ENCODE peak calls at places on chromosomes 7 and 10, in four cellular contexts. One of them, this sample, is unnamed.

GRCh38 chr7:44398506-44398905 is 73.1 kb upstream of the CAMK2B start:
- DNase-seq in skeletal muscle cell: no peak
- DNase-seq in ovary: no peak
- DNase-seq in mesendoderm: no peak
- DNase-seq in this sample: peak; percentile 82

GRCh38 chr10:69051303-69051702 is 36.6 kb upstream of the SRGN start:
- DNase-seq in mesendoderm: no peak
- DNase-seq in ovary: no peak
- DNase-seq in skeletal muscle cell: peak; percentile 57
- DNase-seq in this sample: peak; percentile 44

GRCh38 chr7:66227808-66228207 is 22.7 kb downstream of the TPST1 start:
- DNase-seq in skeletal muscle cell: no peak
- DNase-seq in mesendoderm: no peak
- DNase-seq in ovary: no peak
- DNase-seq in this sample: no peak

GRCh38 chr7:66903360-66904062 is 17.5 kb upstream of the TMEM248 start:
- DNase-seq in ovary: no peak
- DNase-seq in mesendoderm: no peak
- DNase-seq in skeletal muscle cell: no peak
- DNase-seq in this sample: no peak

GRCh38 chr7:145378197-145378596 is 542.3 kb upstream of the TPK1 start:
- DNase-seq in mesendoderm: no peak
- DNase-seq in ovary: no peak
- DNase-seq in skeletal muscle cell: no peak
- DNase-seq in this sample: no peak

GRCh38 chr10:50416181-50416824 is 165.0 kb upstream of the ASAH2 start:
- DNase-seq in skeletal muscle cell: no peak
- DNase-seq in mesendoderm: no peak
- DNase-seq in ovary: no peak
- DNase-seq in this sample: no peak

GRCh38 chr10:46226900-46227558 is 59.8 kb upstream of the ANTXRL start:
- DNase-seq in ovary: no peak
- DNase-seq in skeletal muscle cell: no peak
- DNase-seq in mesendoderm: no peak
- DNase-seq in this sample: peak; percentile 74

GRCh38 chr10:121078036-121078435 is 226.9 kb downstream of the WDR11 start:
- DNase-seq in mesendoderm: no peak
- DNase-seq in ovary: no peak
- DNase-seq in skeletal muscle cell: no peak
- DNase-seq in this sample: no peak

GRCh38 chr10:29621161-29621560 is 13.6 kb downstream of the SVIL start:
- DNase-seq in ovary: no peak
- DNase-seq in skeletal muscle cell: peak; percentile 85
- DNase-seq in mesendoderm: peak; percentile 90
- DNase-seq in this sample: no peak

GRCh38 chr10:50360486-50360885 is 109.2 kb upstream of the ASAH2 start:
- DNase-seq in ovary: no peak
- DNase-seq in mesendoderm: no peak
- DNase-seq in skeletal muscle cell: peak; percentile 27
- DNase-seq in this sample: no peak

GRCh38 chr7:7798510-7798909 is 80.1 kb upstream of the RPA3 start:
- DNase-seq in ovary: no peak
- DNase-seq in mesendoderm: peak; percentile 25
- DNase-seq in skeletal muscle cell: no peak
- DNase-seq in this sample: no peak

GRCh38 chr7:31076051-31076450 is 23.9 kb downstream of the ADCYAP1R1 start:
- DNase-seq in skeletal muscle cell: no peak
- DNase-seq in mesendoderm: no peak
- DNase-seq in ovary: no peak
- DNase-seq in this sample: no peak

GRCh38 chr10:15324611-15325010 is 46.5 kb downstream of the FAM171A1 start:
- DNase-seq in ovary: no peak
- DNase-seq in mesendoderm: no peak
- DNase-seq in skeletal muscle cell: no peak
- DNase-seq in this sample: no peak

GRCh38 chr7:28516390-28517145 is 104.2 kb downstream of the CREB5 start:
- DNase-seq in mesendoderm: peak; percentile 89
- DNase-seq in skeletal muscle cell: no peak
- DNase-seq in ovary: no peak
- DNase-seq in this sample: no peak

DNA sequence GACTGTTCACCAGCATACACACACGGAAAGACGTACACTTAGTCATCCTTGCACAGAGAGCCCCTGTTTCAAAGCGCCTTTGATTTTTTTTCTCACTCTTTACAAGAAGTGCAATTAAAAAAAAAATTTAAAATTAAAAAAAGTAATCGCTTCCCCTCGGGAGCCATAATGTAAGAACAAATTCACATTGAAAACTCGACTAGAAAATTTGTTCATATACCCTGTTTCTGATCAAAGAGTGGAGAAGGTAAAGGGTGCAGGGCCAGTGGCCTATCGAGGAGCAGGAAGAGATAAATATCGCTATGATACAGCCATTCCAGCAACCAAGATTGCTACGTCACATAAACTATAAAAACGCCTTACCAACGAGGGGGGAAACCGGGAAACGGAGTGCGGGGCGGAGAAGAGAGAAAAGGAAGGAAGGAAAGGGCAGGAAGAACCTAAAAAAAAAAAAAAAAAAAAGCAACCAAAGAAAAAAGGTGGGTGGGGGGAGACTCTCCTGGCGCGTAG is 5.0 kb upstream of the HOXA2 start:
- DNase-seq in ovary: no peak
- DNase-seq in skeletal muscle cell: no peak
- DNase-seq in mesendoderm: no peak
- DNase-seq in this sample: no peak
- H3K4me3 ChIP-seq in ovary: peak overlapping the region; percentile 12
- H3K4me3 ChIP-seq in skeletal muscle cell: no peak overlapping the region
- H3K4me3 ChIP-seq in mesendoderm: no peak overlapping the region
- H3K4me3 ChIP-seq in this sample: no peak overlapping the region

GRCh38 chr10:93067443-93068365 is 6.0 kb upstream of the CYP26A1 start:
- DNase-seq in mesendoderm: no peak
- DNase-seq in skeletal muscle cell: no peak
- DNase-seq in ovary: no peak
- DNase-seq in this sample: no peak

GRCh38 chr10:93070378-93071176 is 3.1 kb upstream of the CYP26A1 start:
- DNase-seq in mesendoderm: no peak
- DNase-seq in ovary: no peak
- DNase-seq in skeletal muscle cell: no peak
- DNase-seq in this sample: peak; percentile 54

GRCh38 chr10:93071177-93071472 is 2.6 kb upstream of the CYP26A1 start:
- DNase-seq in mesendoderm: no peak
- DNase-seq in ovary: no peak
- DNase-seq in skeletal muscle cell: no peak
- DNase-seq in this sample: no peak

GRCh38 chr10:93068411-93069244 is 5.1 kb upstream of the CYP26A1 start:
- DNase-seq in ovary: no peak
- DNase-seq in mesendoderm: no peak
- DNase-seq in skeletal muscle cell: no peak
- DNase-seq in this sample: no peak

DNA sequence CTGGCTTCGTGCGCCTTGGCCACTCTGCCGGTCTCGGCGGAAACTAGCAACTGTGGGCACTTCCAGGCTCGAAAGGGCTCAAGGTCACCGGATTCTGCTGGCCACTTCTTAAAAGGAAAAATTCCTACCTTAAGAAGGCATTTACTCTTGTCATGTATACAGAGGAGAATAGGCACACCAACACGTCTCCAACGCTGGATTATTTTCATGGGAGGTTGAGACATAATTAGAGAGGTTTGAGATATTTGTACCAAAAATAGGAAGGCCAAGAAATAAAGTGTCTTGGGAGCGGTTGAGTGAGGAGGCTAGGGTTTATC is 4.5 kb upstream of the CYP26A1 start:
- DNase-seq in ovary: no peak
- DNase-seq in mesendoderm: no peak
- DNase-seq in skeletal muscle cell: no peak
- DNase-seq in this sample: no peak
- H3K4me3 ChIP-seq in ovary: no peak overlapping the region
- H3K4me3 ChIP-seq in mesendoderm: no peak overlapping the region
- H3K4me3 ChIP-seq in skeletal muscle cell: no peak overlapping the region
- H3K4me3 ChIP-seq in this sample: no peak overlapping the region

DNA sequence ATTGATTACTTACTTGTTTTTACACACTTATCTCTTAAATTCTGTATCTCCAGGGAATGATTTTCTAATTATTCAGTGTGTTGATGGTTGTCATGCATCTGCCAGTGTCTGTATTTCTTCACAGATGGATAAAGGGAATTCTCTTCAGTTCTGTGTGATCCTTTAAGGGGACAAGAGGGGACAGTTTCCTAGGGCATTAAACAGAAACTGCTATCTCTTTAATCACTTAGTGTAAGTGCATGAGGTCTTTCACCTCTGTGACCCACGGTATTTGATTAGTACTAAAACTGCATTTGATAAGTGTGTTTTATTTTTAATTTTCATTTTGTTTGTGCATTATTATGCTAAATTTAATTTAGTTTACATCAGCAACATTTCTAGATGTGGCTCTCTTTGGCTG is 26.6 kb upstream of the SEMA3D start:
- DNase-seq in mesendoderm: no peak
- DNase-seq in ovary: no peak
- DNase-seq in skeletal muscle cell: no peak
- DNase-seq in this sample: no peak
- H3K4me3 ChIP-seq in mesendoderm: no peak overlapping the region
- H3K4me3 ChIP-seq in ovary: no peak overlapping the region
- H3K4me3 ChIP-seq in skeletal muscle cell: no peak overlapping the region
- H3K4me3 ChIP-seq in this sample: no peak overlapping the region

GRCh38 chr7:46932656-46933424 is 649.1 kb downstream of the TNS3 start:
- DNase-seq in mesendoderm: peak; percentile 68
- DNase-seq in skeletal muscle cell: peak; percentile 94
- DNase-seq in ovary: no peak
- DNase-seq in this sample: no peak
- H3K4me3 ChIP-seq in mesendoderm: no peak overlapping the region
- H3K4me3 ChIP-seq in skeletal muscle cell: no peak overlapping the region
- H3K4me3 ChIP-seq in ovary: no peak overlapping the region
- H3K4me3 ChIP-seq in this sample: no peak overlapping the region

GRCh38 chr7:156618791-156619367 is 21.7 kb upstream of the RNF32 start:
- DNase-seq in mesendoderm: no peak
- DNase-seq in ovary: no peak
- DNase-seq in skeletal muscle cell: no peak
- DNase-seq in this sample: no peak

GRCh38 chr7:156614434-156615264 is 25.9 kb upstream of the RNF32 start:
- DNase-seq in skeletal muscle cell: no peak
- DNase-seq in ovary: no peak
- DNase-seq in mesendoderm: no peak
- DNase-seq in this sample: no peak

GRCh38 chr7:156618078-156618790 is 22.3 kb upstream of the RNF32 start:
- DNase-seq in skeletal muscle cell: no peak
- DNase-seq in ovary: no peak
- DNase-seq in mesendoderm: no peak
- DNase-seq in this sample: no peak

GRCh38 chr7:156617215-156617614 is 23.4 kb upstream of the RNF32 start:
- DNase-seq in skeletal muscle cell: no peak
- DNase-seq in ovary: no peak
- DNase-seq in mesendoderm: no peak
- DNase-seq in this sample: no peak

DNA sequence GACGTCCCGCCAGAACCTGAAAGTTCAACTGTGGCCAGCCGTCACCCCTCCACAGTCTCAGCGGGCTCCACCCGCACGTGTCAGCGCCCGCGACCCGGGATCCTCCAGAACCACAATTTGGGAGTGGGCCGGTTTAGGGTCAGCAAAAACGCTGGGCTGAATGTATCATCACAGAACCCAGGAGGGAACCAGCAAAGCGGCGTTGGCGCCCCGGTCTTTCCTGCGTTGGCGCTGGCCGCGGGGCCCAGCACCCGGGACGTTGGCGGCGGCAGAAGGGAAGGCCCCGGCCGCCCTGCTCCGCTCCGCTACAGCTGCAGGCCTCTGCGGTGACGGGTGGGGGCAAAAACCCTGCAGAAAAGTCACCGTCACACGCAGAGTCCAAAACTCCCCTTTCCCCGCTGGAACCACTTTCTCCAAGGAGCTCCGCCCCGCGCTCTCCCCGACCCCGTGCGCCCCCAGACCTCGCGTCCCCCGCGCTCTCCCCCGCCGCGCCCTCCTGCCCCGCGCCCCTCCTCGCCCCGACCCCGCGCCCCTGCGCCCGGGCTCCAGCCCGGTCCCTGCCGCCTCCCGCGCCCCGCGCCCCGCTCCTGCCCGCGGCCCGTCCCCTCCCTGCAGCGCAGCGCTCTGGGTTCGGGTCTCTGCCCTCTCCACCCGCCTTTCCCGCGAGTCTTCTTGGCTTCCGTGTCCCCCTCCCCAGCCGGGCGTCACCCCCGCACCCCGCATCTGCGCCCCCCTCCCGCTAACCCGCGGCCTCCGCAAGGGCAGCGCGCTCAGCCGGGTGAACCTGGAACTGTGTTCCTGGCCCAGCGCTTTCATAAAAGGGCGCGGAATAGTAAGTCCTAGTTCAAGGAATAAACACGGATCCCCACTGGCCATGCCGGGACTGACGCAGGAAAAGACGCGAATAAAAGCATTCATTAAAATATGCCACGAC is 24.0 kb upstream of the RNF32 start:
- DNase-seq in mesendoderm: peak; percentile 35
- DNase-seq in ovary: no peak
- DNase-seq in skeletal muscle cell: no peak
- DNase-seq in this sample: no peak
- H3K4me3 ChIP-seq in mesendoderm: peak overlapping the region; percentile 30
- H3K4me3 ChIP-seq in ovary: peak overlapping the region; percentile 9
- H3K4me3 ChIP-seq in skeletal muscle cell: peak overlapping the region; percentile 13
- H3K4me3 ChIP-seq in this sample: no peak overlapping the region

GRCh38 chr10:71150811-71151210 is 61.6 kb upstream of the UNC5B start:
- DNase-seq in skeletal muscle cell: no peak
- DNase-seq in ovary: no peak
- DNase-seq in mesendoderm: no peak
- DNase-seq in this sample: no peak
- H3K4me3 ChIP-seq in skeletal muscle cell: no peak overlapping the region
- H3K4me3 ChIP-seq in ovary: no peak overlapping the region
- H3K4me3 ChIP-seq in mesendoderm: no peak overlapping the region
- H3K4me3 ChIP-seq in this sample: no peak overlapping the region